ENCODE peak calls at places on chromosomes 13 and 19, in nine cellular contexts. One of them, this sample, is unnamed.

GRCh38 chr13:46389457-46389856 is 2.4 kb upstream of the RUBCNL start:
- DNase-seq in HL-60: no peak
- DNase-seq in activated CD8-positive, alpha-beta T cell treated with anti-CD3 and anti-CD28 coated beads for 36 hours: no peak
- DNase-seq in IMR-90: no peak
- DNase-seq in GM12878: no peak
- DNase-seq in astrocyte of the cerebellum: no peak
- DNase-seq in lower leg skin: no peak
- DNase-seq in uterus: no peak
- DNase-seq in neural progenitor cell: no peak
- DNase-seq in this sample: no peak

GRCh38 chr13:26941345-26942174 is 181.0 kb upstream of the GPR12 start:
- DNase-seq in HL-60: no peak
- DNase-seq in activated CD8-positive, alpha-beta T cell treated with anti-CD3 and anti-CD28 coated beads for 36 hours: peak
- DNase-seq in IMR-90: peak
- DNase-seq in GM12878: no peak
- DNase-seq in astrocyte of the cerebellum: no peak
- DNase-seq in lower leg skin: peak
- DNase-seq in uterus: no peak
- DNase-seq in neural progenitor cell: no peak
- DNase-seq in this sample: peak

GRCh38 chr13:93776936-93777335 is 550.3 kb downstream of the GPC6 start:
- DNase-seq in HL-60: no peak
- DNase-seq in activated CD8-positive, alpha-beta T cell treated with anti-CD3 and anti-CD28 coated beads for 36 hours: no peak
- DNase-seq in IMR-90: peak
- DNase-seq in GM12878: no peak
- DNase-seq in astrocyte of the cerebellum: peak
- DNase-seq in lower leg skin: no peak
- DNase-seq in uterus: no peak
- DNase-seq in neural progenitor cell: no peak
- DNase-seq in this sample: no peak

GRCh38 chr19:2112516-2113320 is 16.0 kb downstream of the IZUMO4 start:
- DNase-seq in HL-60: no peak
- DNase-seq in activated CD8-positive, alpha-beta T cell treated with anti-CD3 and anti-CD28 coated beads for 36 hours: no peak
- DNase-seq in IMR-90: no peak
- DNase-seq in GM12878: no peak
- DNase-seq in astrocyte of the cerebellum: no peak
- DNase-seq in lower leg skin: no peak
- DNase-seq in uterus: no peak
- DNase-seq in neural progenitor cell: no peak
- DNase-seq in this sample: no peak

GRCh38 chr13:100542546-100543156 is 45.9 kb downstream of the GGACT start:
- DNase-seq in HL-60: no peak
- DNase-seq in activated CD8-positive, alpha-beta T cell treated with anti-CD3 and anti-CD28 coated beads for 36 hours: peak
- DNase-seq in IMR-90: peak
- DNase-seq in GM12878: peak
- DNase-seq in astrocyte of the cerebellum: peak
- DNase-seq in lower leg skin: peak
- DNase-seq in uterus: no peak
- DNase-seq in neural progenitor cell: no peak
- DNase-seq in this sample: peak

GRCh38 chr13:30409911-30410704 is 12.2 kb upstream of the UBE2L5 start:
- DNase-seq in HL-60: no peak
- DNase-seq in activated CD8-positive, alpha-beta T cell treated with anti-CD3 and anti-CD28 coated beads for 36 hours: no peak
- DNase-seq in IMR-90: peak
- DNase-seq in GM12878: no peak
- DNase-seq in astrocyte of the cerebellum: no peak
- DNase-seq in lower leg skin: no peak
- DNase-seq in uterus: peak
- DNase-seq in neural progenitor cell: no peak
- DNase-seq in this sample: peak

GRCh38 chr19:12139309-12139708 is 841 bp downstream of the ZNF20 start:
- DNase-seq in HL-60: no peak
- DNase-seq in activated CD8-positive, alpha-beta T cell treated with anti-CD3 and anti-CD28 coated beads for 36 hours: no peak
- DNase-seq in IMR-90: peak
- DNase-seq in GM12878: no peak
- DNase-seq in astrocyte of the cerebellum: no peak
- DNase-seq in lower leg skin: peak
- DNase-seq in uterus: no peak
- DNase-seq in neural progenitor cell: peak
- DNase-seq in this sample: no peak

GRCh38 chr19:31066385-31066784 is 282.9 kb downstream of the TSHZ3 start:
- DNase-seq in HL-60: no peak
- DNase-seq in activated CD8-positive, alpha-beta T cell treated with anti-CD3 and anti-CD28 coated beads for 36 hours: no peak
- DNase-seq in IMR-90: peak
- DNase-seq in GM12878: no peak
- DNase-seq in astrocyte of the cerebellum: peak
- DNase-seq in lower leg skin: no peak
- DNase-seq in uterus: no peak
- DNase-seq in neural progenitor cell: no peak
- DNase-seq in this sample: peak

GRCh38 chr19:22427587-22428298 is 5.6 kb upstream of the ZNF98 start:
- DNase-seq in HL-60: no peak
- DNase-seq in activated CD8-positive, alpha-beta T cell treated with anti-CD3 and anti-CD28 coated beads for 36 hours: no peak
- DNase-seq in IMR-90: no peak
- DNase-seq in GM12878: no peak
- DNase-seq in astrocyte of the cerebellum: no peak
- DNase-seq in lower leg skin: no peak
- DNase-seq in uterus: no peak
- DNase-seq in neural progenitor cell: no peak
- DNase-seq in this sample: no peak

GRCh38 chr19:6947745-6948144 is 60.4 kb downstream of the ADGRE1 start:
- DNase-seq in HL-60: no peak
- DNase-seq in activated CD8-positive, alpha-beta T cell treated with anti-CD3 and anti-CD28 coated beads for 36 hours: peak
- DNase-seq in IMR-90: no peak
- DNase-seq in GM12878: peak
- DNase-seq in astrocyte of the cerebellum: no peak
- DNase-seq in lower leg skin: no peak
- DNase-seq in uterus: no peak
- DNase-seq in neural progenitor cell: no peak
- DNase-seq in this sample: peak

GRCh38 chr19:2578391-2578826 is 102.5 kb downstream of the GADD45B start:
- DNase-seq in HL-60: no peak
- DNase-seq in activated CD8-positive, alpha-beta T cell treated with anti-CD3 and anti-CD28 coated beads for 36 hours: no peak
- DNase-seq in IMR-90: peak
- DNase-seq in GM12878: no peak
- DNase-seq in astrocyte of the cerebellum: peak
- DNase-seq in lower leg skin: no peak
- DNase-seq in uterus: no peak
- DNase-seq in neural progenitor cell: peak
- DNase-seq in this sample: no peak

GRCh38 chr13:97413694-97414093 is 20.3 kb upstream of the RAP2A start:
- DNase-seq in HL-60: no peak
- DNase-seq in activated CD8-positive, alpha-beta T cell treated with anti-CD3 and anti-CD28 coated beads for 36 hours: no peak
- DNase-seq in IMR-90: no peak
- DNase-seq in GM12878: no peak
- DNase-seq in astrocyte of the cerebellum: no peak
- DNase-seq in lower leg skin: no peak
- DNase-seq in uterus: no peak
- DNase-seq in neural progenitor cell: no peak
- DNase-seq in this sample: no peak

GRCh38 chr19:14149509-14149994 is 13.2 kb upstream of the ASF1B start:
- DNase-seq in HL-60: no peak
- DNase-seq in activated CD8-positive, alpha-beta T cell treated with anti-CD3 and anti-CD28 coated beads for 36 hours: peak
- DNase-seq in IMR-90: no peak
- DNase-seq in GM12878: no peak
- DNase-seq in astrocyte of the cerebellum: no peak
- DNase-seq in lower leg skin: peak
- DNase-seq in uterus: peak
- DNase-seq in neural progenitor cell: no peak
- DNase-seq in this sample: peak

GRCh38 chr13:79056706-79057105 is 349.3 kb downstream of the RBM26 start:
- DNase-seq in HL-60: no peak
- DNase-seq in activated CD8-positive, alpha-beta T cell treated with anti-CD3 and anti-CD28 coated beads for 36 hours: no peak
- DNase-seq in IMR-90: no peak
- DNase-seq in GM12878: no peak
- DNase-seq in astrocyte of the cerebellum: no peak
- DNase-seq in lower leg skin: no peak
- DNase-seq in uterus: no peak
- DNase-seq in neural progenitor cell: no peak
- DNase-seq in this sample: peak
- TF ChIP-seq CTCF in HL-60: no peak
- TF ChIP-seq CTCF in activated CD8-positive, alpha-beta T cell treated with anti-CD3 and anti-CD28 coated beads for 36 hours: no peak
- TF ChIP-seq CTCF in IMR-90: no peak
- TF ChIP-seq CTCF in GM12878: peak
- TF ChIP-seq CTCF in astrocyte of the cerebellum: no peak
- TF ChIP-seq CTCF in lower leg skin: no peak
- TF ChIP-seq CTCF in uterus: no peak
- TF ChIP-seq CTCF in neural progenitor cell: peak
- TF ChIP-seq CTCF in this sample: peak

DNA sequence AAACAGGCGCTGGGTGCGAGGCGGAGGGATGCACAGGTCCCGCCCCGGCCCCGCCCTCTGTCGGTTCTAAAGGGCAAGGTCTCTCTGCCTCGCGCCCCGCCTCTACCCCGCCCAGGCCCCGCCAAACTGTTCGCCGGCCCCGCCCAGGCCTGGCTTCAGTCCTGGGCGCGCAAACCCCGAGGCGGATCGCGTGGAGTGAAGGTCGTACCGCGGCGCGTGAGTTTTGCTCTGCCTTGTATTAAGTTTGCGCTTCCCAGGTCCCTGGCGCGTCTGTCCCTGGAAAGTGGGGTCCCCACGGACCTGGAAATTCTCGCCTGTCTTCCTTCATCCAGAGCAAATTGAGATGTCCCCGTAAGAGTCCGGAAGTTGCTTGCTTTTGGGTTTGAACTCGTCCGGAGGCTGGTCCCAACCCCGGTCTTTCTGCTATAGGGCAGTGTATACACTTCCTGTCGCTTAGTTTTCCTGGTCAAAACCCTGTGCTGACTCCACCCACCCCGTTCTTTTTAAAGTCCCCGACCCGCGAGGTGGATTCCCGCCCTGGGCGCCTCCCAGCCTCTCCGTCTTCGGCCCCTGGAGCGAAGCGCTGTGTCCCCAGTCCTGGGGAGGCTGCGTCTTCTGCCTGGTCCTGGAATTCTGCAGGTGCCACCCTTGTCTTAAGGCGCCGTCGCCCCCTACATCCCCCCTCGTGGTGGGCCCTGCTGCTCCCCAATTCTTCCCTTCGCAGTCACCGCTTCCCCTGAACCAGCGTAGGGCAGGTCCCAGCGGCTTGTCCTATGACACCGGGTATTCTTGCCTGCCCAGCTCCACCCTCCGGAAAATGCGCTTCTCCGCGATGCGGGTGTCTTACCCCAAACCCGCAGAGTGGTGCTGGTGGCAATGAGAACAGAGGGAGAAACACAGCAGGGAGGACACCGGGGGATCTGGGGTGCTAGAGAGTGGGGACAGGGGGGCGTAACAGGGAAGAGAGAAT is 8.6 kb downstream of the ZNF808 start:
- DNase-seq in HL-60: no peak
- DNase-seq in activated CD8-positive, alpha-beta T cell treated with anti-CD3 and anti-CD28 coated beads for 36 hours: peak
- DNase-seq in IMR-90: peak
- DNase-seq in GM12878: peak
- DNase-seq in astrocyte of the cerebellum: peak
- DNase-seq in lower leg skin: peak
- DNase-seq in uterus: peak
- DNase-seq in neural progenitor cell: peak
- DNase-seq in this sample: peak
- TF ChIP-seq CTCF in HL-60: no peak
- TF ChIP-seq CTCF in activated CD8-positive, alpha-beta T cell treated with anti-CD3 and anti-CD28 coated beads for 36 hours: no peak
- TF ChIP-seq CTCF in IMR-90: no peak
- TF ChIP-seq CTCF in GM12878: no peak
- TF ChIP-seq CTCF in astrocyte of the cerebellum: peak
- TF ChIP-seq CTCF in lower leg skin: no peak
- TF ChIP-seq CTCF in uterus: peak
- TF ChIP-seq CTCF in neural progenitor cell: peak
- TF ChIP-seq CTCF in this sample: no peak

GRCh38 chr19:47122359-47123335 is 8.0 kb upstream of the SAE1 start:
- DNase-seq in HL-60: no peak
- DNase-seq in activated CD8-positive, alpha-beta T cell treated with anti-CD3 and anti-CD28 coated beads for 36 hours: no peak
- DNase-seq in IMR-90: peak
- DNase-seq in GM12878: no peak
- DNase-seq in astrocyte of the cerebellum: no peak
- DNase-seq in lower leg skin: no peak
- DNase-seq in uterus: no peak
- DNase-seq in neural progenitor cell: no peak
- DNase-seq in this sample: peak

GRCh38 chr19:47125669-47125938 is 5.0 kb upstream of the SAE1 start:
- DNase-seq in HL-60: no peak
- DNase-seq in activated CD8-positive, alpha-beta T cell treated with anti-CD3 and anti-CD28 coated beads for 36 hours: no peak
- DNase-seq in IMR-90: no peak
- DNase-seq in GM12878: no peak
- DNase-seq in astrocyte of the cerebellum: no peak
- DNase-seq in lower leg skin: no peak
- DNase-seq in uterus: no peak
- DNase-seq in neural progenitor cell: no peak
- DNase-seq in this sample: no peak

GRCh38 chr19:47123406-47123805 is 7.2 kb upstream of the SAE1 start:
- DNase-seq in HL-60: no peak
- DNase-seq in activated CD8-positive, alpha-beta T cell treated with anti-CD3 and anti-CD28 coated beads for 36 hours: no peak
- DNase-seq in IMR-90: no peak
- DNase-seq in GM12878: no peak
- DNase-seq in astrocyte of the cerebellum: no peak
- DNase-seq in lower leg skin: no peak
- DNase-seq in uterus: no peak
- DNase-seq in neural progenitor cell: no peak
- DNase-seq in this sample: no peak

GRCh38 chr19:47129579-47129978 is 1.1 kb upstream of the SAE1 start:
- DNase-seq in HL-60: no peak
- DNase-seq in activated CD8-positive, alpha-beta T cell treated with anti-CD3 and anti-CD28 coated beads for 36 hours: no peak
- DNase-seq in IMR-90: no peak
- DNase-seq in GM12878: no peak
- DNase-seq in astrocyte of the cerebellum: no peak
- DNase-seq in lower leg skin: no peak
- DNase-seq in uterus: no peak
- DNase-seq in neural progenitor cell: no peak
- DNase-seq in this sample: no peak

GRCh38 chr19:47124937-47125668 is 5.5 kb upstream of the SAE1 start:
- DNase-seq in HL-60: peak
- DNase-seq in activated CD8-positive, alpha-beta T cell treated with anti-CD3 and anti-CD28 coated beads for 36 hours: no peak
- DNase-seq in IMR-90: peak
- DNase-seq in GM12878: no peak
- DNase-seq in astrocyte of the cerebellum: no peak
- DNase-seq in lower leg skin: no peak
- DNase-seq in uterus: no peak
- DNase-seq in neural progenitor cell: peak
- DNase-seq in this sample: peak
- TF ChIP-seq CTCF in HL-60: peak
- TF ChIP-seq CTCF in activated CD8-positive, alpha-beta T cell treated with anti-CD3 and anti-CD28 coated beads for 36 hours: peak
- TF ChIP-seq CTCF in IMR-90: peak
- TF ChIP-seq CTCF in GM12878: peak
- TF ChIP-seq CTCF in astrocyte of the cerebellum: peak
- TF ChIP-seq CTCF in lower leg skin: no peak
- TF ChIP-seq CTCF in uterus: peak
- TF ChIP-seq CTCF in neural progenitor cell: peak
- TF ChIP-seq CTCF in this sample: peak

DNA sequence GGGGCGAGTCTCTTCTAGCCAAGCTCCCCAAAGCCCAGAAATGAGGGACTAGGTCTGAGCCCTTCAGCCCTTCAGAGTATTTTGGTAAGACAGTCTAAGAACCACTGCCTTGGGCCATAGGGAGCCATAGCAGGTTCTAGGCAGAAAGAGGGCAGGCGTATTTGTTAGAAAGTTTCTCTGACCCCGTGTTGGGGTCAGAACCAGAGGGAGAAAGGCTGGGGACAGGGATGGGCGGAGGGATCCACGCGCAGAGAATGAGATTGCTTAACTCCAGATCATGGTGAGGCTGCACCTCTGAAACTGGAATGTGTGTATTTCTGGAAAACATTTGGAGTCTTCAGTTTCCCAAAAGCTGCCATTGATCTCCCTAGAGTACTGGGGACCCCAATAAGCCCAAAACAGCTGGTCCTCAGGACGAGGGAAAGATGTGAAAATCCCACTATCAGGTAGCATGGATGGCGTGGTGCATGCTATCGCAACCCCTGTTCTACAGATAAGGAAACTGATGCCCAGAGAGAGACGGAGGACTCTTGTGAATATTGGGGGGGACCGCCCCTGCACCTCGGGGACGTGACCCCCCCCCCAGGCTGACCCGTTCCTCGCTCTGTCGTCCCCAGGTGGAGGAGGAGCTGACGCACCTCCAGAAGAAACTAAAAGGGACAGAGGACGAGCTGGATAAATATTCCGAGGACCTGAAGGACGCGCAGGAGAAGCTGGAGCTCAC is 703 bp upstream of the TPM4 start:
- DNase-seq in HL-60: no peak
- DNase-seq in activated CD8-positive, alpha-beta T cell treated with anti-CD3 and anti-CD28 coated beads for 36 hours: peak
- DNase-seq in IMR-90: no peak
- DNase-seq in GM12878: no peak
- DNase-seq in astrocyte of the cerebellum: no peak
- DNase-seq in lower leg skin: no peak
- DNase-seq in uterus: no peak
- DNase-seq in neural progenitor cell: peak
- DNase-seq in this sample: no peak
- TF ChIP-seq CTCF in HL-60: no peak
- TF ChIP-seq CTCF in activated CD8-positive, alpha-beta T cell treated with anti-CD3 and anti-CD28 coated beads for 36 hours: no peak
- TF ChIP-seq CTCF in IMR-90: no peak
- TF ChIP-seq CTCF in GM12878: no peak
- TF ChIP-seq CTCF in astrocyte of the cerebellum: no peak
- TF ChIP-seq CTCF in lower leg skin: no peak
- TF ChIP-seq CTCF in uterus: no peak
- TF ChIP-seq CTCF in neural progenitor cell: no peak
- TF ChIP-seq CTCF in this sample: no peak

This sample was measured in bronchial epithelial cell.